ENCODE peak calls at places on chromosomes 6 and 20, in eight cellular contexts. One of them, this sample, is unnamed.
A peak's percentile ranks its signal among the peaks of the same experiment; 100 is the strongest.

GRCh38 chr6:166911248-166911677 is 45.1 kb downstream of the RNASET2 start:
- DNase-seq in tibial artery: no peak
- DNase-seq in thyroid gland: no peak
- DNase-seq in GM06990: no peak
- DNase-seq in heart right ventricle: no peak
- DNase-seq in SJSA1: no peak
- DNase-seq in CD8-positive, alpha-beta T cell: no peak
- DNase-seq in thoracic aorta: no peak
- DNase-seq in this sample: no peak

GRCh38 chr6:118935331-118935668 is 341 bp upstream of the MCM9 start:
- DNase-seq in CD8-positive, alpha-beta T cell: no peak
- DNase-seq in thoracic aorta: no peak
- DNase-seq in tibial artery: no peak
- DNase-seq in heart right ventricle: no peak
- DNase-seq in thyroid gland: no peak
- DNase-seq in SJSA1: no peak
- DNase-seq in GM06990: no peak
- DNase-seq in this sample: no peak

GRCh38 chr6:125784365-125784764 is 6.4 kb upstream of the NCOA7 start:
- DNase-seq in SJSA1: no peak
- DNase-seq in CD8-positive, alpha-beta T cell: no peak
- DNase-seq in heart right ventricle: no peak
- DNase-seq in thyroid gland: no peak
- DNase-seq in GM06990: no peak
- DNase-seq in tibial artery: no peak
- DNase-seq in thoracic aorta: no peak
- DNase-seq in this sample: no peak

GRCh38 chr6:57278570-57278969 is 38.9 kb upstream of the PRIM2 start:
- DNase-seq in tibial artery: no peak
- DNase-seq in CD8-positive, alpha-beta T cell: no peak
- DNase-seq in heart right ventricle: no peak
- DNase-seq in SJSA1: no peak
- DNase-seq in thoracic aorta: no peak
- DNase-seq in GM06990: no peak
- DNase-seq in thyroid gland: no peak
- DNase-seq in this sample: no peak

GRCh38 chr6:2739335-2739734 is 11.4 kb downstream of the MYLK4 start:
- DNase-seq in thyroid gland: no peak
- DNase-seq in thoracic aorta: no peak
- DNase-seq in GM06990: no peak
- DNase-seq in heart right ventricle: no peak
- DNase-seq in SJSA1: peak; percentile 41
- DNase-seq in tibial artery: no peak
- DNase-seq in CD8-positive, alpha-beta T cell: no peak
- DNase-seq in this sample: no peak

GRCh38 chr6:38305995-38306681 is 333.6 kb downstream of the BTBD9 start:
- DNase-seq in heart right ventricle: peak; percentile 3
- DNase-seq in CD8-positive, alpha-beta T cell: no peak
- DNase-seq in thyroid gland: no peak
- DNase-seq in thoracic aorta: no peak
- DNase-seq in SJSA1: no peak
- DNase-seq in tibial artery: no peak
- DNase-seq in GM06990: peak; percentile 56
- DNase-seq in this sample: no peak

GRCh38 chr20:50521709-50522674 is 11.8 kb downstream of the PTPN1 start:
- DNase-seq in thyroid gland: no peak
- DNase-seq in SJSA1: no peak
- DNase-seq in thoracic aorta: no peak
- DNase-seq in tibial artery: no peak
- DNase-seq in GM06990: no peak
- DNase-seq in heart right ventricle: no peak
- DNase-seq in CD8-positive, alpha-beta T cell: no peak
- DNase-seq in this sample: no peak

GRCh38 chr6:23526519-23526918 is 599.5 kb upstream of the NRSN1 start:
- DNase-seq in heart right ventricle: no peak
- DNase-seq in tibial artery: no peak
- DNase-seq in GM06990: no peak
- DNase-seq in SJSA1: no peak
- DNase-seq in thyroid gland: no peak
- DNase-seq in CD8-positive, alpha-beta T cell: no peak
- DNase-seq in thoracic aorta: no peak
- DNase-seq in this sample: no peak

GRCh38 chr6:52049252-52050050 is 38.0 kb downstream of the PKHD1 start:
- DNase-seq in SJSA1: peak; percentile 8
- DNase-seq in tibial artery: no peak
- DNase-seq in heart right ventricle: no peak
- DNase-seq in CD8-positive, alpha-beta T cell: no peak
- DNase-seq in thyroid gland: no peak
- DNase-seq in thoracic aorta: no peak
- DNase-seq in GM06990: no peak
- DNase-seq in this sample: no peak

GRCh38 chr20:10356628-10357027 is 77.4 kb downstream of the MKKS start:
- DNase-seq in tibial artery: no peak
- DNase-seq in CD8-positive, alpha-beta T cell: no peak
- DNase-seq in heart right ventricle: no peak
- DNase-seq in SJSA1: no peak
- DNase-seq in thoracic aorta: no peak
- DNase-seq in thyroid gland: no peak
- DNase-seq in GM06990: no peak
- DNase-seq in this sample: no peak

GRCh38 chr6:30357678-30358339 is 12.9 kb downstream of the RPP21 start:
- DNase-seq in GM06990: peak; percentile 12
- DNase-seq in tibial artery: no peak
- DNase-seq in thyroid gland: peak; percentile 47
- DNase-seq in CD8-positive, alpha-beta T cell: peak; percentile 51
- DNase-seq in thoracic aorta: no peak
- DNase-seq in SJSA1: peak; percentile 46
- DNase-seq in heart right ventricle: peak; percentile 31
- DNase-seq in this sample: peak; percentile 14

GRCh38 chr6:20811112-20811746 is 277.0 kb downstream of the CDKAL1 start:
- DNase-seq in CD8-positive, alpha-beta T cell: no peak
- DNase-seq in heart right ventricle: peak; percentile 12
- DNase-seq in tibial artery: no peak
- DNase-seq in thoracic aorta: no peak
- DNase-seq in GM06990: no peak
- DNase-seq in thyroid gland: no peak
- DNase-seq in SJSA1: peak; percentile 88
- DNase-seq in this sample: no peak

GRCh38 chr20:571754-572331 is 28.3 kb upstream of the CSNK2A1 start:
- DNase-seq in tibial artery: no peak
- DNase-seq in thoracic aorta: no peak
- DNase-seq in GM06990: no peak
- DNase-seq in heart right ventricle: peak; percentile 86
- DNase-seq in thyroid gland: peak; percentile 52
- DNase-seq in SJSA1: no peak
- DNase-seq in CD8-positive, alpha-beta T cell: no peak
- DNase-seq in this sample: no peak

GRCh38 chr20:20755674-20756319 is 43.4 kb upstream of the RALGAPA2 start:
- DNase-seq in tibial artery: no peak
- DNase-seq in SJSA1: no peak
- DNase-seq in thyroid gland: no peak
- DNase-seq in heart right ventricle: no peak
- DNase-seq in CD8-positive, alpha-beta T cell: no peak
- DNase-seq in GM06990: no peak
- DNase-seq in thoracic aorta: no peak
- DNase-seq in this sample: no peak

GRCh38 chr6:167699141-167700036 is 127.3 kb upstream of the AFDN start:
- DNase-seq in tibial artery: peak; percentile 81
- DNase-seq in SJSA1: peak; percentile 41
- DNase-seq in GM06990: peak; percentile 51
- DNase-seq in thoracic aorta: no peak
- DNase-seq in heart right ventricle: peak; percentile 85
- DNase-seq in CD8-positive, alpha-beta T cell: peak; percentile 31
- DNase-seq in thyroid gland: peak; percentile 32
- DNase-seq in this sample: no peak

GRCh38 chr6:160767019-160767646 is 65.1 kb downstream of the PLG start:
- DNase-seq in SJSA1: peak; percentile 3
- DNase-seq in thoracic aorta: no peak
- DNase-seq in heart right ventricle: peak; percentile 29
- DNase-seq in tibial artery: peak; percentile 71
- DNase-seq in thyroid gland: peak; percentile 55
- DNase-seq in GM06990: peak; percentile 83
- DNase-seq in CD8-positive, alpha-beta T cell: peak; percentile 36
- DNase-seq in this sample: no peak

GRCh38 chr6:139336488-139336887 is 38.0 kb downstream of the CITED2 start:
- DNase-seq in tibial artery: no peak
- DNase-seq in CD8-positive, alpha-beta T cell: no peak
- DNase-seq in GM06990: no peak
- DNase-seq in SJSA1: no peak
- DNase-seq in heart right ventricle: peak; percentile 35
- DNase-seq in thyroid gland: peak; percentile 80
- DNase-seq in thoracic aorta: no peak
- DNase-seq in this sample: no peak

GRCh38 chr20:34516874-34517542 is 786 bp downstream of the DYNLRB1 start:
- DNase-seq in thyroid gland: peak; percentile 20
- DNase-seq in tibial artery: no peak
- DNase-seq in SJSA1: no peak
- DNase-seq in thoracic aorta: no peak
- DNase-seq in GM06990: no peak
- DNase-seq in CD8-positive, alpha-beta T cell: peak; percentile 35
- DNase-seq in heart right ventricle: no peak
- DNase-seq in this sample: no peak

GRCh38 chr6:149733321-149733720 is 13.0 kb downstream of the NUP43 start:
- DNase-seq in tibial artery: no peak
- DNase-seq in GM06990: no peak
- DNase-seq in SJSA1: no peak
- DNase-seq in heart right ventricle: no peak
- DNase-seq in thyroid gland: peak; percentile 53
- DNase-seq in thoracic aorta: no peak
- DNase-seq in CD8-positive, alpha-beta T cell: no peak
- DNase-seq in this sample: no peak

GRCh38 chr6:149734915-149735314 is 11.4 kb downstream of the NUP43 start:
- DNase-seq in thyroid gland: no peak
- DNase-seq in CD8-positive, alpha-beta T cell: no peak
- DNase-seq in thoracic aorta: no peak
- DNase-seq in heart right ventricle: no peak
- DNase-seq in GM06990: no peak
- DNase-seq in tibial artery: no peak
- DNase-seq in SJSA1: no peak
- DNase-seq in this sample: no peak
- H3K36me3 ChIP-seq in thyroid gland: peaks cover 33% of the 10 kb centered on the region
- H3K36me3 ChIP-seq in CD8-positive, alpha-beta T cell: peaks cover 26% of the 10 kb centered on the region
- H3K36me3 ChIP-seq in thoracic aorta: peaks cover 41% of the 10 kb centered on the region
- H3K36me3 ChIP-seq in heart right ventricle: peaks cover 99% of the 10 kb centered on the region
- H3K36me3 ChIP-seq in GM06990: peaks cover 9% of the 10 kb centered on the region
- H3K36me3 ChIP-seq in tibial artery: peaks cover 96% of the 10 kb centered on the region
- H3K36me3 ChIP-seq in SJSA1: peaks cover 86% of the 10 kb centered on the region
- H3K36me3 ChIP-seq in this sample: peaks cover 38% of the 10 kb centered on the region

GRCh38 chr6:137750284-137750683 is 116.8 kb upstream of the TNFAIP3 start:
- DNase-seq in tibial artery: no peak
- DNase-seq in heart right ventricle: no peak
- DNase-seq in SJSA1: no peak
- DNase-seq in thyroid gland: no peak
- DNase-seq in CD8-positive, alpha-beta T cell: no peak
- DNase-seq in GM06990: no peak
- DNase-seq in thoracic aorta: no peak
- DNase-seq in this sample: no peak
- H3K4me3 ChIP-seq in tibial artery: no peak overlapping the region
- H3K4me3 ChIP-seq in heart right ventricle: no peak overlapping the region
- H3K4me3 ChIP-seq in SJSA1: no peak overlapping the region
- H3K4me3 ChIP-seq in thyroid gland: no peak overlapping the region
- H3K4me3 ChIP-seq in CD8-positive, alpha-beta T cell: no peak overlapping the region
- H3K4me3 ChIP-seq in GM06990: no peak overlapping the region
- H3K4me3 ChIP-seq in thoracic aorta: no peak overlapping the region
- H3K4me3 ChIP-seq in this sample: no peak overlapping the region

DNA sequence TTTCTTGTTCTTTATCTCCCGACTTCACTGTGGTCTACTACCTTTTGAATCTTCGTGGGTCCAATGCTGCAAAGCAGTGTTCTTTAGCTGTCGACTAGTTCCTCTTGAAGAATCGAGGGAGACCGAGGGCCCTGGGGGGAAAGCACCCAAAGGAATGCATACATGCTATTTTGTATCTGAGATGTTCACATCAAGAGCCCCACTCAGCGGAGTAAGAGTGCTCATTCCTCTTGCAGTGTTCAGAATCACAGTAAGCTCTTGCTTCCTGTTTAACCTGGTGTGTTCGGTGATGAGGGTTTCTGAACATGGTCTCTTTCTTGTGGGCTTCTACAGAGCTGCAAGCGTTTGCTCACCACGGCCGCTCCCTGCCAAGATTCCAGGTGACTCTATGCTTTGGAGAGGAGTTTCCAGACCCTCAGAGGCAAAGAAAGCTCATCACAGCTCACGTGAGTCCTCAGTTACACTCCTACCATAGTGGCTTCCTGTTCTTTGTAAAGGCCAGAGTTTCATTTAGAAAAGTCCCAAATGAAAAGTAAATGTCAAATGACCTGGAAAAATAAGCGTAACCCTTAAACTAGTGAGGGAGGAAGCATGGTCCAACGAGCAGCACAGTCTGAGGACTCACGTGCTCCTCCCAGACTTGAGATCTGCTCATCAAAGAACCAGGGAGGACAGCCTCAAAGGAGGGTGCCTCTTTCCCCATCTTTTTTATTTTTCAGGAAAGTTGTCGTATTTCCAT is 13.3 kb downstream of the IRF4 start:
- DNase-seq in GM06990: no peak
- DNase-seq in tibial artery: no peak
- DNase-seq in CD8-positive, alpha-beta T cell: peak; percentile 20
- DNase-seq in heart right ventricle: no peak
- DNase-seq in thyroid gland: no peak
- DNase-seq in SJSA1: no peak
- DNase-seq in thoracic aorta: no peak
- DNase-seq in this sample: no peak
- H3K36me3 ChIP-seq in GM06990: peaks cover 56% of the 10 kb centered on the region
- H3K36me3 ChIP-seq in tibial artery: no peaks in the 10 kb centered on the region
- H3K36me3 ChIP-seq in CD8-positive, alpha-beta T cell: no peaks in the 10 kb centered on the region
- H3K36me3 ChIP-seq in heart right ventricle: no peaks in the 10 kb centered on the region
- H3K36me3 ChIP-seq in thyroid gland: no peaks in the 10 kb centered on the region
- H3K36me3 ChIP-seq in SJSA1: no peaks in the 10 kb centered on the region
- H3K36me3 ChIP-seq in thoracic aorta: no peaks in the 10 kb centered on the region
- H3K36me3 ChIP-seq in this sample: peaks cover 6% of the 10 kb centered on the region

GRCh38 chr20:35657271-35657670 is 7.4 kb downstream of the CPNE1 start:
- DNase-seq in thyroid gland: no peak
- DNase-seq in CD8-positive, alpha-beta T cell: no peak
- DNase-seq in tibial artery: no peak
- DNase-seq in heart right ventricle: no peak
- DNase-seq in SJSA1: no peak
- DNase-seq in thoracic aorta: no peak
- DNase-seq in GM06990: no peak
- DNase-seq in this sample: no peak

GRCh38 chr20:35661013-35661412 is 3.7 kb downstream of the CPNE1 start:
- DNase-seq in heart right ventricle: no peak
- DNase-seq in GM06990: no peak
- DNase-seq in SJSA1: no peak
- DNase-seq in tibial artery: no peak
- DNase-seq in thyroid gland: no peak
- DNase-seq in CD8-positive, alpha-beta T cell: no peak
- DNase-seq in thoracic aorta: no peak
- DNase-seq in this sample: no peak

GRCh38 chr20:35661908-35662307 is 2.8 kb downstream of the CPNE1 start:
- DNase-seq in tibial artery: no peak
- DNase-seq in GM06990: no peak
- DNase-seq in heart right ventricle: no peak
- DNase-seq in CD8-positive, alpha-beta T cell: no peak
- DNase-seq in thyroid gland: no peak
- DNase-seq in thoracic aorta: no peak
- DNase-seq in SJSA1: no peak
- DNase-seq in this sample: no peak

GRCh38 chr20:35662541-35662940 is 2.2 kb downstream of the CPNE1 start:
- DNase-seq in heart right ventricle: no peak
- DNase-seq in CD8-positive, alpha-beta T cell: no peak
- DNase-seq in thyroid gland: no peak
- DNase-seq in SJSA1: no peak
- DNase-seq in GM06990: no peak
- DNase-seq in thoracic aorta: no peak
- DNase-seq in tibial artery: no peak
- DNase-seq in this sample: no peak

GRCh38 chr20:35660122-35660937 is 4.4 kb downstream of the CPNE1 start:
- DNase-seq in heart right ventricle: no peak
- DNase-seq in tibial artery: no peak
- DNase-seq in thyroid gland: no peak
- DNase-seq in CD8-positive, alpha-beta T cell: no peak
- DNase-seq in thoracic aorta: no peak
- DNase-seq in GM06990: no peak
- DNase-seq in SJSA1: no peak
- DNase-seq in this sample: no peak
- H3K4me3 ChIP-seq in heart right ventricle: no peak overlapping the region
- H3K4me3 ChIP-seq in tibial artery: no peak overlapping the region
- H3K4me3 ChIP-seq in thyroid gland: no peak overlapping the region
- H3K4me3 ChIP-seq in CD8-positive, alpha-beta T cell: peak overlapping the region; percentile 3
- H3K4me3 ChIP-seq in thoracic aorta: no peak overlapping the region
- H3K4me3 ChIP-seq in GM06990: no peak overlapping the region
- H3K4me3 ChIP-seq in SJSA1: no peak overlapping the region
- H3K4me3 ChIP-seq in this sample: no peak overlapping the region